ENCODE peak calls at places on chromosomes 7 and 10, in nine cellular contexts. V, H, Q, B, L, M, D, Z and T are unnamed samples.

GRCh38 chr7:27532256-27532783 is 130.4 kb downstream of the HIBADH start:
- DNase-seq in V (no peak), H (no peak), Q (no peak), B (no peak), L (no peak), M (no peak), D (no peak), Z (no peak), T (no peak)

GRCh38 chr7:56115852-56116538 is at the start of gene NUPR2:
- DNase-seq in V (no peak), H (no peak), Q (no peak), B (no peak), L (no peak), M (no peak), D (no peak), Z (no peak), T (no peak)

GRCh38 chr10:124172241-124172661 is 78.9 kb upstream of the CHST15 start:
- DNase-seq in V (no peak), H (peak; percentile 50), Q (no peak), B (no peak), L (no peak), M (peak; percentile 34), D (no peak), Z (no peak), T (no peak)

GRCh38 chr7:140121321-140121720 is 55.5 kb downstream of the KDM7A start:
- DNase-seq in V (no peak), H (no peak), Q (no peak), B (no peak), L (no peak), M (no peak), D (no peak), Z (no peak), T (no peak)

GRCh38 chr7:43825391-43825808 is 43.9 kb downstream of the MRPS24 start:
- DNase-seq in V (no peak), H (no peak), Q (no peak), B (no peak), L (no peak), M (no peak), D (no peak), Z (no peak), T (no peak)

GRCh38 chr7:51067757-51068156 is 248.9 kb downstream of the COBL start:
- DNase-seq in V (peak; percentile 92), H (peak; percentile 87), Q (no peak), B (no peak), L (no peak), M (peak; percentile 53), D (peak; percentile 50), Z (no peak), T (peak; percentile 19)

GRCh38 chr10:115829501-115830215 is 443.3 kb downstream of the GFRA1 start:
- DNase-seq in V (no peak), H (no peak), Q (no peak), B (no peak), L (no peak), M (no peak), D (peak; percentile 7), Z (no peak), T (no peak)

GRCh38 chr7:46357851-46358250 is 436.8 kb upstream of the IGFBP3 start:
- DNase-seq in V (no peak), H (no peak), Q (no peak), B (no peak), L (no peak), M (no peak), D (no peak), Z (no peak), T (no peak)

GRCh38 chr10:71836594-71836970 is 14.5 kb downstream of the PSAP start:
- DNase-seq in V (no peak), H (no peak), Q (no peak), B (no peak), L (no peak), M (no peak), D (no peak), Z (no peak), T (no peak)

GRCh38 chr7:133480868-133481267 is 228.0 kb downstream of the EXOC4 start:
- DNase-seq in V (no peak), H (no peak), Q (no peak), B (no peak), L (no peak), M (no peak), D (no peak), Z (no peak), T (no peak)

GRCh38 chr10:69696073-69696731 is 66.2 kb downstream of the FAM241B start:
- DNase-seq in V (peak; percentile 86), H (no peak), Q (no peak), B (no peak), L (no peak), M (no peak), D (peak; percentile 48), Z (no peak), T (no peak)

GRCh38 chr10:69835233-69835632 is 33.5 kb downstream of the COL13A1 start:
- DNase-seq in V (no peak), H (no peak), Q (no peak), B (no peak), L (no peak), M (no peak), D (no peak), Z (no peak), T (no peak)

GRCh38 chr10:100531761-100532160 is 2.1 kb upstream of the NDUFB8 start:
- DNase-seq in V (no peak), H (no peak), Q (no peak), B (no peak), L (no peak), M (no peak), D (no peak), Z (no peak), T (no peak)

GRCh38 chr10:118818621-118819221 is 64.0 kb upstream of the CACUL1 start:
- DNase-seq in V (no peak), H (no peak), Q (no peak), B (no peak), L (peak; percentile 68), M (no peak), D (no peak), Z (no peak), T (no peak)

GRCh38 chr7:27180431-27181175 is 4.4 kb downstream of the HOXA11 start:
- DNase-seq in V (peak; percentile 41), H (no peak), Q (peak; percentile 24), B (no peak), L (peak; percentile 62), M (peak; percentile 47), D (no peak), Z (no peak), T (peak; percentile 4)

DNA sequence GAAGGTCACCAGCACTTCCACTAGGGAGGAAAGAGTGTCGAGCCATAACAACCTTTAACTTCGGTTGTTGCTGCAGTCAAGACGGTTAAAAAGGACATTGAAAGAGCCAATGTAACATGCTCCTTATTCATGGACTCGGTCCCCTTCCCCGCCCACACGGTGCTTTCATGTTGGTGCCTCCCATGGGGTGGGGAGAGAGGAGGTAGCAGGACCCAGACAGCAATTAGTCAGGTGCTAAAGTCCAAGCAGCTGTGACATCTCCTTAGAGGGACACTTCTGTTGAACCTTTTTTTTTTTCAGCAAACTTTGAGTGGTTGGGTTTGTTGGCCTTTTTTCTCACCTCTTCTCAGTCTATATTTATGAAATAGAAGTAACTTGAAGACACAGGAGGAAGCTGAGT is 136.6 kb upstream of the ADARB2 start:
- DNase-seq in V (no peak), H (no peak), Q (no peak), B (no peak), L (no peak), M (no peak), D (no peak), Z (no peak), T (no peak)
- H3K9me3 ChIP-seq in V (no peaks in the 10 kb centered on the region), H (no peaks in the 10 kb centered on the region), Q (no peaks in the 10 kb centered on the region), B (no peaks in the 10 kb centered on the region), L (no peaks in the 10 kb centered on the region), M (no peaks in the 10 kb centered on the region), D (no peaks in the 10 kb centered on the region), Z (no peaks in the 10 kb centered on the region), T (no peaks in the 10 kb centered on the region)

GRCh38 chr10:4883079-4883739 is 57.2 kb downstream of the AKR1E2 start:
- DNase-seq in V (no peak), H (no peak), Q (no peak), B (no peak), L (no peak), M (no peak), D (peak; percentile 50), Z (no peak), T (no peak)

GRCh38 chr10:4885142-4885541 is 59.1 kb downstream of the AKR1E2 start:
- DNase-seq in V (no peak), H (no peak), Q (no peak), B (no peak), L (no peak), M (no peak), D (no peak), Z (no peak), T (no peak)

DNA sequence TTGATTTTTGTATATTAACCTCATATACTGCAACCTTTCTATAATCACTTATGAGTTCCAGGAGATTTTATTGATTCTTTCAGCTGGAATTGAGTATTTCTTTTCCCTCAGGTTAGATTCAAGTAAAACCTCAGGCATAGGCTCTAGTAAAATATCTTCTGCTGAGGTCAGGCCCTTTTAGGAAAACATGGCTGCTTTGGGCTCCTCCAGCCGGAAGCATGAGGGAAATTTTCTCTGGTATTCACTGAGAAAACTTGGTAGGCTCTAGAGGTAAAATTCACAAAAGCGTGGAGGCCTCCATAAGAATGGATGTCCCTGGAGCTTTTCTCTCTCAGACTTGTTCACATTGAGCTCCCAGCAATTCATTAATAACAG is 56.7 kb downstream of the AKR1E2 start:
- DNase-seq in V (no peak), H (no peak), Q (no peak), B (no peak), L (no peak), M (no peak), D (no peak), Z (no peak), T (no peak)
- H3K9me3 ChIP-seq in V (no peaks in the 10 kb centered on the region), H (no peaks in the 10 kb centered on the region), Q (no peaks in the 10 kb centered on the region), B (no peaks in the 10 kb centered on the region), L (no peaks in the 10 kb centered on the region), M (no peaks in the 10 kb centered on the region), D (no peaks in the 10 kb centered on the region), Z (no peaks in the 10 kb centered on the region), T (no peaks in the 10 kb centered on the region)

GRCh38 chr7:157565981-157566630 is 229.3 kb downstream of the DNAJB6 start:
- DNase-seq in V (no peak), H (no peak), Q (no peak), B (no peak), L (peak; percentile 68), M (no peak), D (no peak), Z (no peak), T (no peak)
- H3K9me3 ChIP-seq in V (peaks cover 76% of the 10 kb centered on the region), H (no peaks in the 10 kb centered on the region), Q (no peaks in the 10 kb centered on the region), B (no peaks in the 10 kb centered on the region), L (no peaks in the 10 kb centered on the region), M (no peaks in the 10 kb centered on the region), D (no peaks in the 10 kb centered on the region), Z (no peaks in the 10 kb centered on the region), T (no peaks in the 10 kb centered on the region)

DNA sequence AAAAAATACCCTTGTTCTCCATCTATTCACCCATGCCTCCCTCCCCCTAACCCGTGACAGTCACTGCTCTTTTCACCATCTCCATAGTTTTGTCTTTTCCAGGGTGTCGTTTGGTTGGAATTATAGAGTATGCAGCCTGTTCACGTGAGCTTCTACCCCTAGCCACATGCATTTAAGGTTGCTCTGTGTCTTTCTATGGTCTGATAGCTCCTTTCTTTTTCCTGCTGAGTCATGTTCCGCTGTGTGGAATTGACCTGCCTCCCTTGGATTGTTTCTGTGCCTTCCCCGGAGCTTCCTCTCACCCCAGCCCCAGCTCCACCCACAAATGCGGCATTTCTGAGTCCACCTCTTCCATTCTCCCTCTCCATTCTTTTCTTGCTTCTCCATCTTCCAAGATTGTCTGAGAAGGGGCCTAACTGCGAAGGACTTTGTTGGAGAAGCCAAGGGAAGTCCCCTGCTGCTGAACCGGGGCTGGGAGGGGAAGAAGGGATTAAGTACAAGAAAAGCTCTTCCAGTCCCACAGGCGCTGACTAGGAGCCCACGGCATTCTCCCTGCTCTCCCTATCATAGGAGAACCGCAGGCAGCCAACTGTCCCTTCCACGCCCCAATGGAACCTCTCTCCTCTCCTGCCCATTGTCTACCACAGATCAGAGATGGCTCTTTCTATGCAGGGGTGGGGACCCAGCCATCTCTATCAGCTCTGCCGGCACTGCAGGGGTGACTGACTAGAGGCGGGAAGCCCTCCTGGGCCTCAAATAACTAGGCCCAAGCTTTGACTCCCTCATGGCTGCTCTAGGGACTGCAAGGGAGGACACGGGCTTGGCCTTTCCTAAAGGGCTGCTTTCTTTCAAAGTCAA is 87.5 kb upstream of the ANLN start:
- DNase-seq in V (peak; percentile 72), H (no peak), Q (peak; percentile 2), B (no peak), L (no peak), M (no peak), D (no peak), Z (no peak), T (no peak)
- H3K9me3 ChIP-seq in V (no peaks in the 10 kb centered on the region), H (no peaks in the 10 kb centered on the region), Q (no peaks in the 10 kb centered on the region), B (no peaks in the 10 kb centered on the region), L (no peaks in the 10 kb centered on the region), M (no peaks in the 10 kb centered on the region), D (no peaks in the 10 kb centered on the region), Z (no peaks in the 10 kb centered on the region), T (no peaks in the 10 kb centered on the region)